ENCODE peak calls at places on chromosomes 2 and 18, in seven cellular contexts. U, V, T, B, O, P and D are unnamed samples.

GRCh38 chr2:8455236-8456148 is 226.4 kb upstream of the ID2 start:
- DNase-seq in U (no peak), V (no peak), T (no peak), B (no peak), O (no peak), P (no peak), D (no peak)

GRCh38 chr2:127000937-127001336 is 102.2 kb downstream of the TEX51 start:
- DNase-seq in U (no peak), V (no peak), T (no peak), B (no peak), O (no peak), P (no peak), D (no peak)

GRCh38 chr2:71895320-71896161 is 252.1 kb downstream of the CYP26B1 start:
- DNase-seq in U (no peak), V (no peak), T (peak), B (no peak), O (peak), P (no peak), D (no peak)

GRCh38 chr2:96692094-96692971 is 47.5 kb downstream of the LMAN2L start:
- DNase-seq in U (no peak), V (no peak), T (peak), B (no peak), O (no peak), P (no peak), D (no peak)

GRCh38 chr2:199922856-199923255 is 11.8 kb downstream of the C2orf69 start:
- DNase-seq in U (no peak), V (no peak), T (no peak), B (peak), O (no peak), P (no peak), D (no peak)

GRCh38 chr18:9824474-9824832 is 61.3 kb upstream of the TXNDC2 start:
- DNase-seq in U (no peak), V (peak), T (peak), B (no peak), O (no peak), P (no peak), D (peak)

GRCh38 chr18:58682429-58683069 is 11.3 kb downstream of the MALT1 start:
- DNase-seq in U (no peak), V (peak), T (no peak), B (no peak), O (no peak), P (peak), D (no peak)

GRCh38 chr2:109396338-109397180 is 217.2 kb downstream of the SEPTIN10 start:
- DNase-seq in U (peak), V (peak), T (no peak), B (no peak), O (peak), P (no peak), D (no peak)

GRCh38 chr2:230825354-230825753 is 39.4 kb upstream of the ITM2C start:
- DNase-seq in U (no peak), V (no peak), T (no peak), B (no peak), O (no peak), P (no peak), D (no peak)

GRCh38 chr2:65204461-65205230 is 23.0 kb upstream of the ACTR2 start:
- DNase-seq in U (no peak), V (no peak), T (no peak), B (no peak), O (no peak), P (no peak), D (no peak)

GRCh38 chr2:8534729-8535397 is 147.0 kb upstream of the ID2 start:
- DNase-seq in U (no peak), V (peak), T (peak), B (peak), O (no peak), P (peak), D (no peak)

GRCh38 chr2:218323526-218324472 is 31.5 kb upstream of the TMBIM1 start:
- DNase-seq in U (no peak), V (peak), T (no peak), B (no peak), O (peak), P (peak), D (no peak)

GRCh38 chr18:26457611-26458350 is 90.6 kb downstream of the KCTD1 start:
- DNase-seq in U (peak), V (no peak), T (no peak), B (no peak), O (no peak), P (no peak), D (no peak)

GRCh38 chr2:105683145-105683544 is 61.6 kb upstream of the NCK2 start:
- DNase-seq in U (no peak), V (no peak), T (no peak), B (no peak), O (no peak), P (no peak), D (no peak)

GRCh38 chr18:77141401-77142118 is 9.0 kb upstream of the MBP start:
- DNase-seq in U (no peak), V (no peak), T (no peak), B (no peak), O (no peak), P (no peak), D (no peak)

GRCh38 chr2:6310186-6310909 is 555.4 kb downstream of the CMPK2 start:
- DNase-seq in U (no peak), V (no peak), T (no peak), B (peak), O (no peak), P (no peak), D (no peak)

GRCh38 chr2:213213186-213213585 is 61.8 kb upstream of the IKZF2 start:
- DNase-seq in U (no peak), V (no peak), T (no peak), B (no peak), O (no peak), P (no peak), D (no peak)

GRCh38 chr18:78896111-78896510 is 83.5 kb upstream of the SALL3 start:
- DNase-seq in U (no peak), V (no peak), T (no peak), B (no peak), O (no peak), P (no peak), D (no peak)

GRCh38 chr18:74197705-74198341 is 49.5 kb downstream of the TIMM21 start:
- DNase-seq in U (no peak), V (no peak), T (no peak), B (no peak), O (no peak), P (no peak), D (no peak)

GRCh38 chr2:173775440-173775839 is 189.7 kb downstream of the SP3 start:
- DNase-seq in U (no peak), V (no peak), T (no peak), B (no peak), O (no peak), P (no peak), D (no peak)

GRCh38 chr2:152094014-152094413 is 4.8 kb downstream of the CACNB4 start:
- DNase-seq in U (no peak), V (no peak), T (no peak), B (no peak), O (no peak), P (no peak), D (no peak)

GRCh38 chr2:234880551-234881211 is 71.1 kb upstream of the SH3BP4 start:
- DNase-seq in U (no peak), V (peak), T (no peak), B (no peak), O (no peak), P (peak), D (peak)

GRCh38 chr18:79935098-79935480 is 16.4 kb downstream of the SLC66A2 start:
- DNase-seq in U (no peak), V (no peak), T (peak), B (no peak), O (no peak), P (no peak), D (no peak)

GRCh38 chr18:7567487-7568425 is 640 bp downstream of the PTPRM start:
- DNase-seq in U (peak), V (peak), T (peak), B (peak), O (peak), P (peak), D (peak)

GRCh38 chr2:154673694-154674093 is 24.8 kb upstream of the KCNJ3 start:
- DNase-seq in U (no peak), V (no peak), T (no peak), B (no peak), O (no peak), P (no peak), D (no peak)

GRCh38 chr18:26646897-26647296 is 98.5 kb upstream of the KCTD1 start:
- DNase-seq in U (no peak), V (no peak), T (no peak), B (no peak), O (no peak), P (no peak), D (no peak)

GRCh38 chr2:217785544-217786045 is 217.2 kb downstream of the TNS1 start:
- DNase-seq in U (peak), V (peak), T (peak), B (peak), O (peak), P (peak), D (peak)

GRCh38 chr2:224031358-224031970 is 7.6 kb downstream of the SERPINE2 start:
- DNase-seq in U (no peak), V (no peak), T (no peak), B (no peak), O (no peak), P (no peak), D (no peak)

GRCh38 chr2:127901339-127902072 is 15.8 kb upstream of the AMMECR1L start:
- DNase-seq in U (no peak), V (peak), T (peak), B (no peak), O (no peak), P (peak), D (peak)

GRCh38 chr2:191710411-191710900 is 32.5 kb downstream of the NABP1 start:
- DNase-seq in U (no peak), V (no peak), T (no peak), B (no peak), O (no peak), P (no peak), D (peak)

GRCh38 chr2:176085120-176085788 is 1.5 kb upstream of the EVX2 start:
- DNase-seq in U (peak), V (no peak), T (no peak), B (peak), O (peak), P (no peak), D (no peak)

GRCh38 chr2:169462896-169463695 is 16.2 kb upstream of the BBS5 start:
- DNase-seq in U (no peak), V (peak), T (no peak), B (no peak), O (no peak), P (no peak), D (peak)

GRCh38 chr2:201758229-201758628 is 22.5 kb downstream of the ALS2 start:
- DNase-seq in U (no peak), V (no peak), T (no peak), B (no peak), O (no peak), P (no peak), D (no peak)

GRCh38 chr2:233002829-233003657 is 10.0 kb downstream of the NGEF start:
- DNase-seq in U (no peak), V (no peak), T (peak), B (no peak), O (no peak), P (no peak), D (no peak)

GRCh38 chr2:45910473-45911060 is 259.1 kb downstream of the PRKCE start:
- DNase-seq in U (no peak), V (no peak), T (no peak), B (no peak), O (no peak), P (no peak), D (no peak)

GRCh38 chr2:215917953-215918620 is 95.3 kb downstream of the MREG start:
- DNase-seq in U (no peak), V (peak), T (no peak), B (no peak), O (peak), P (no peak), D (peak)

GRCh38 chr18:80108739-80109675 is at the start of gene ADNP2:
- DNase-seq in U (peak), V (peak), T (peak), B (peak), O (peak), P (peak), D (peak)

GRCh38 chr2:68706637-68707036 is 28.0 kb upstream of the ARHGAP25 start:
- DNase-seq in U (no peak), V (no peak), T (no peak), B (no peak), O (no peak), P (no peak), D (no peak)

GRCh38 chr2:10501521-10501961 is 53.4 kb upstream of the ODC1 start:
- DNase-seq in U (no peak), V (no peak), T (peak), B (no peak), O (no peak), P (no peak), D (no peak)

GRCh38 chr2:167551411-167551810 is 663.1 kb downstream of the XIRP2 start:
- DNase-seq in U (no peak), V (no peak), T (no peak), B (peak), O (no peak), P (no peak), D (no peak)

GRCh38 chr18:54181856-54182612 is 42.4 kb downstream of the MBD2 start:
- DNase-seq in U (no peak), V (peak), T (no peak), B (no peak), O (peak), P (no peak), D (peak)

GRCh38 chr18:54183390-54183789 is 41.1 kb downstream of the MBD2 start:
- DNase-seq in U (no peak), V (no peak), T (no peak), B (no peak), O (no peak), P (no peak), D (no peak)

GRCh38 chr18:54187372-54187771 is 37.1 kb downstream of the MBD2 start:
- DNase-seq in U (no peak), V (no peak), T (no peak), B (no peak), O (no peak), P (no peak), D (no peak)

DNA sequence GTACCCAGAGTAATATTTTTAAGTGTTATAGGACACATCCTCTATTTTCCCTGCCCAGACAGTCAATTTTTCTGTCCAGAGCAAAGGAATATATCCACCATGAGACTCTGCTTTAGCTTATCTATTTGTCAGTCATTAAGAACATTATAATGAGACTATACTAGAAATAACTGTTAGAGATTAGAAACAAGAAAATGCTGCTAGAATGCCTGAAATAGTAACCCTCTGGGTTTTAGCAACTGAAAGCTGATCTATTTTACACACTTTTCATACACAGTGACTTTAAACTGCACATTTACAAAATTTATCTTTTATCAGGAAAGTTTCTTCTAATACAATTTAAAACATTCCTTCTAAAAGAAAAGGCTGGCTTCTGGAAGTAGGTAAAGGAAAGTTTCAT is 39.6 kb downstream of the MBD2 start:
- DNase-seq in U (no peak), V (no peak), T (no peak), B (no peak), O (no peak), P (no peak), D (no peak)
- TF ChIP-seq CTCF in U (no peak), V (no peak), T (no peak), B (no peak), O (no peak), P (no peak), D (no peak)

GRCh38 chr2:78782196-78782595 is 243.3 kb upstream of the REG3G start:
- DNase-seq in U (no peak), V (no peak), T (no peak), B (no peak), O (no peak), P (no peak), D (no peak)
- TF ChIP-seq CTCF in U (peak), V (no peak), T (no peak), B (no peak), O (no peak), P (no peak), D (no peak)

DNA sequence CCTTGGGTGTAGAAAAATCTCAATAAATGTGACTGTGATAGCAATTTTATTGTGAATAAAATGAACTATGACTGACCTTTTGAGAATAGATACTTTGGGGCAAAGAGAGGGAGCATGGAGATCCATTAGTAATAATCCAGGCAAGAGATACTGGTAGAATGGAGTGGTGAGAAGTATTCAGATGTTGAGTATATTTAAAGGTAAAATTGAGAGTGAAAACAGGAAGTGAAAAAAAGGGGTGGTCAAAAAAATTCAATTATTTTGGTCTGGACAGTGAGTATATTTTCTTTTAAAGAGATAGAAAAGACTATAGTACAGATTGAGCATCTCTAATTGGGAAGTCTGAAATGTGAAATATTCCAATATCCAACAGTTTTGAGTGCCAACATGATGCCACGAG is 1515.6 kb upstream of the NXPH2 start:
- DNase-seq in U (no peak), V (no peak), T (no peak), B (no peak), O (no peak), P (no peak), D (no peak)
- TF ChIP-seq CTCF in U (no peak), V (no peak), T (no peak), B (no peak), O (no peak), P (no peak), D (no peak)

GRCh38 chr2:165970663-165971062 is 17.1 kb upstream of the TTC21B start:
- DNase-seq in U (no peak), V (no peak), T (no peak), B (no peak), O (no peak), P (no peak), D (no peak)
- TF ChIP-seq CTCF in U (no peak), V (no peak), T (no peak), B (no peak), O (peak), P (no peak), D (no peak)